ENCODE peak calls at places on chromosomes 16 and 17, in five cellular contexts. N is testis, Z is esophagus squamous epithelium, P is psoas muscle, A is fibroblast of lung. Q is an unnamed sample.

GRCh38 chr17:8857919-8858318 is 9.6 kb downstream of the PIK3R6 start:
- DNase-seq in N (no peak), Z (no peak), P (no peak), A (peak; percentile 72), Q (no peak)

GRCh38 chr17:42287305-42288077 is 807 bp upstream of the STAT5A start:
- DNase-seq in N (peak; percentile 57), Z (no peak), P (peak; percentile 73), A (no peak), Q (no peak)

GRCh38 chr17:50344712-50345380 is 1.1 kb upstream of the XYLT2 start:
- DNase-seq in N (no peak), Z (no peak), P (no peak), A (no peak), Q (no peak)

GRCh38 chr16:88650749-88651275 is at the start of gene CYBA:
- DNase-seq in N (peak; percentile 36), Z (no peak), P (peak; percentile 85), A (peak; percentile 38), Q (peak; percentile 64)

GRCh38 chr16:74743668-74744299 is 30.8 kb downstream of the FA2H start:
- DNase-seq in N (peak; percentile 43), Z (no peak), P (no peak), A (peak; percentile 66), Q (no peak)

GRCh38 chr17:41503202-41503601 is 2.2 kb downstream of the KRT13 start:
- DNase-seq in N (no peak), Z (no peak), P (no peak), A (no peak), Q (no peak)

GRCh38 chr16:1533443-1533951 is at the start of gene TMEM204:
- DNase-seq in N (peak; percentile 65), Z (no peak), P (peak; percentile 91), A (peak; percentile 11), Q (peak; percentile 53)

GRCh38 chr16:28879261-28879840 is 1.1 kb downstream of the ATP2A1 start:
- DNase-seq in N (no peak), Z (no peak), P (no peak), A (no peak), Q (no peak)

GRCh38 chr17:61276806-61277205 is 122.8 kb upstream of the TBX2 start:
- DNase-seq in N (no peak), Z (no peak), P (no peak), A (no peak), Q (no peak)

GRCh38 chr16:2280981-2281542 is 13.1 kb upstream of the RNPS1 start:
- DNase-seq in N (no peak), Z (no peak), P (no peak), A (no peak), Q (no peak)

GRCh38 chr16:67397812-67398545 is 4.7 kb upstream of the TPPP3 start:
- DNase-seq in N (no peak), Z (no peak), P (peak; percentile 45), A (no peak), Q (no peak)

GRCh38 chr17:7858487-7858832 is 657 bp downstream of the CYB5D1 start:
- DNase-seq in N (peak; percentile 57), Z (no peak), P (peak; percentile 71), A (peak; percentile 57), Q (no peak)

GRCh38 chr17:19386974-19387920 is at the start of gene MFAP4:
- DNase-seq in N (peak; percentile 74), Z (no peak), P (peak; percentile 86), A (peak; percentile 90), Q (no peak)

GRCh38 chr17:74742153-74742515 is 5.1 kb downstream of the RAB37 start:
- DNase-seq in N (no peak), Z (no peak), P (no peak), A (no peak), Q (peak; percentile 45)

GRCh38 chr17:8166731-8167130 is 4.0 kb upstream of the VAMP2 start:
- DNase-seq in N (no peak), Z (no peak), P (no peak), A (no peak), Q (no peak)

GRCh38 chr17:12765544-12765943 is 23.8 kb upstream of the ARHGAP44 start:
- DNase-seq in N (no peak), Z (no peak), P (no peak), A (peak; percentile 93), Q (no peak)

GRCh38 chr17:57487552-57487951 is 231.2 kb downstream of the MSI2 start:
- DNase-seq in N (no peak), Z (no peak), P (no peak), A (no peak), Q (no peak)

GRCh38 chr17:51768706-51769105 is 389.8 kb downstream of the CA10 start:
- DNase-seq in N (no peak), Z (no peak), P (no peak), A (no peak), Q (no peak)

DNA sequence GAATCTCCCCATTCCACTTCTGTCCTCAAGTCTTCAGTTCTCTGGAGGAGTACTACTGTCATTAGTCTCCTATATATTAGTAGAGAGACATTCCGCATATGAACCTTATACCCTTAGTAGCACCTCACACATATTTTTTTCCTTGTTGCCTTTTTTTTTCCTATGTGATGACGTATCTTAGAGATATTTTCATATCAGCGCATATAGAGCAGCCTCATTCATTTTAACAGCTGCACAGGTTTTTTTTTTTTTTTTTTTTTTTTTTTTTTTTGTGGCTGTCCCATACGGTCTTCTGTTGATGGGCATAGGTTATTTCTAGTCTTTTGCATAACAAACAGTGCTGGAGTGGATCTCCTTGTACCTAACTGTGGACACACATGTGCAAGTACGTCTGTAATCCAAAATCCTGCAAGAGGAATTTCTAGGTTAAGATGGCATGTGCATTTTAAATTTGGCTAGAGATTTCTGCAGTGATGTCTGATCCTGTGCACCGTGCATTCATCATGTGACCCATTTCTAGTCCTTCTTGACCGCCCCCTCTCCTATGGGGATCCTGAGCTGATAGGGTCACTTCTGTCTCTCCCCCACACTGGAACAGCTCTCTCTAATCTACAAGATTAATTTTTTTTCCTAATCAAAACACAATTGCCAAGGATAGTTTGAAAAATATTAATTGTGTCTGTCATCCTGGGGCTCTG is 64.8 kb downstream of the PRKCB start:
- DNase-seq in N (no peak), Z (no peak), P (no peak), A (no peak), Q (no peak)
- H3K27ac ChIP-seq in N (no peak overlapping the region), Z (no peak overlapping the region), P (no peak overlapping the region), A (no peak overlapping the region), Q (no peak overlapping the region)

GRCh38 chr16:71453051-71453450 is 9.0 kb downstream of the ZNF23 start:
- DNase-seq in N (no peak), Z (no peak), P (no peak), A (no peak), Q (no peak)
- H3K9me3 ChIP-seq in N (peaks cover 5% of the 10 kb centered on the region), Z (peaks cover 69% of the 10 kb centered on the region), P (peaks cover 63% of the 10 kb centered on the region), A (peaks cover 13% of the 10 kb centered on the region), Q (peaks cover 19% of the 10 kb centered on the region)

GRCh38 chr17:38443356-38444026 is 15.2 kb downstream of the ARHGAP23 start:
- DNase-seq in N (no peak), Z (no peak), P (no peak), A (no peak), Q (peak; percentile 6)
- H3K27ac ChIP-seq in N (no peak overlapping the region), Z (peak overlapping the region; percentile 9), P (peak overlapping the region; percentile 23), A (no peak overlapping the region), Q (no peak overlapping the region)

GRCh38 chr16:48311242-48311641 is 63.9 kb upstream of the ABCC11 start:
- DNase-seq in N (no peak), Z (no peak), P (no peak), A (no peak), Q (peak; percentile 5)
- H3K9me3 ChIP-seq in N (no peaks in the 10 kb centered on the region), Z (peaks cover 38% of the 10 kb centered on the region), P (peaks cover 33% of the 10 kb centered on the region), A (no peaks in the 10 kb centered on the region), Q (peaks cover 6% of the 10 kb centered on the region)

GRCh38 chr16:4381935-4382794 is 10.5 kb downstream of the VASN start:
- DNase-seq in N (no peak), Z (no peak), P (no peak), A (no peak), Q (no peak)
- H3K27ac ChIP-seq in N (no peak overlapping the region), Z (no peak overlapping the region), P (peak overlapping the region; percentile 68), A (peak overlapping the region; percentile 71), Q (no peak overlapping the region)

GRCh38 chr17:27986805-27987684 is 55.4 kb upstream of the NLK start:
- DNase-seq in N (no peak), Z (no peak), P (no peak), A (peak; percentile 53), Q (no peak)
- H3K9me3 ChIP-seq in N (no peaks in the 10 kb centered on the region), Z (no peaks in the 10 kb centered on the region), P (no peaks in the 10 kb centered on the region), A (no peaks in the 10 kb centered on the region), Q (no peaks in the 10 kb centered on the region)

GRCh38 chr16:24035127-24035842 is 199.5 kb downstream of the PRKCB start:
- DNase-seq in N (no peak), Z (no peak), P (no peak), A (no peak), Q (peak; percentile 13)
- H3K27ac ChIP-seq in N (no peak overlapping the region), Z (no peak overlapping the region), P (no peak overlapping the region), A (no peak overlapping the region), Q (peak overlapping the region; percentile 10)

Q was measured in naive thymus-derived CD4-positive, alpha-beta T cell.